ENCODE peak calls at places on chromosomes 1 and 21, in four cellular contexts. N is activated CD4-positive, alpha-beta T cell treated with anti-CD3 and anti-CD28 coated beads, Interleukin-2, amount 50 U/mL, for 1 hour; O is ovary; U is GM19239. T is an unnamed sample.

GRCh38 chr1:165598676-165599059 is 32.4 kb upstream of the MGST3 start:
- DNase-seq in N (no peak), O (no peak), U (no peak), T (no peak)

GRCh38 chr1:228455715-228456114 is 31.5 kb upstream of the RNF187 start:
- DNase-seq in U (no peak), N (no peak), O (no peak), T (no peak)

GRCh38 chr1:211118407-211119102 is 15.4 kb downstream of the KCNH1 start:
- DNase-seq in N (no peak), O (no peak), U (no peak), T (no peak)

GRCh38 chr1:203327684-203328457 is 22.6 kb downstream of the BTG2 start:
- DNase-seq in N (peak; percentile 75), U (peak; percentile 30), O (peak; percentile 77), T (peak; percentile 80)

GRCh38 chr1:72397786-72398185 is 115.4 kb upstream of the NEGR1 start:
- DNase-seq in O (no peak), N (no peak), U (no peak), T (no peak)

GRCh38 chr1:17866451-17867029 is 111.4 kb downstream of the ACTL8 start:
- DNase-seq in U (no peak), N (no peak), O (no peak), T (no peak)

GRCh38 chr1:25487628-25488027 is 55.8 kb upstream of the LDLRAP1 start:
- DNase-seq in N (peak; percentile 41), O (no peak), U (no peak), T (peak; percentile 45)

GRCh38 chr1:38006008-38006828 is 904 bp upstream of the FHL3 start:
- DNase-seq in O (no peak), N (no peak), U (no peak), T (no peak)

GRCh38 chr1:167599839-167600581 is 30.0 kb upstream of the RCSD1 start:
- DNase-seq in N (no peak), U (peak; percentile 40), O (no peak), T (peak; percentile 39)

GRCh38 chr1:175933801-175934200 is 190.4 kb upstream of the TNR start:
- DNase-seq in N (no peak), O (no peak), U (no peak), T (no peak)

GRCh38 chr1:205294175-205294913 is 27.2 kb downstream of the NUAK2 start:
- DNase-seq in N (no peak), O (peak; percentile 81), U (no peak), T (no peak)

GRCh38 chr1:40306296-40306695 is 10.8 kb downstream of the COL9A2 start:
- DNase-seq in O (no peak), N (no peak), U (no peak), T (no peak)

GRCh38 chr1:210372491-210372890 is 43.8 kb downstream of the HHAT start:
- DNase-seq in N (no peak), O (no peak), U (no peak), T (no peak)

GRCh38 chr1:56064705-56065104 is 514.7 kb downstream of the PLPP3 start:
- DNase-seq in U (no peak), O (no peak), N (no peak), T (no peak)

GRCh38 chr21:17799414-17800164 is 19.6 kb downstream of the C21orf91 start:
- DNase-seq in O (no peak), N (no peak), U (no peak), T (no peak)

GRCh38 chr1:61327436-61327835 is 245.1 kb downstream of the NFIA start:
- DNase-seq in O (no peak), N (no peak), U (no peak), T (no peak)

GRCh38 chr1:153386500-153386901 is 4.4 kb downstream of the S100A8 start:
- DNase-seq in U (no peak), N (no peak), O (no peak), T (no peak)

GRCh38 chr1:230772457-230773395 is 25.5 kb downstream of the CAPN9 start:
- DNase-seq in U (no peak), N (no peak), O (peak; percentile 36), T (no peak)

GRCh38 chr1:220992705-220993052 is 113.4 kb downstream of the HLX start:
- DNase-seq in O (no peak), N (no peak), U (no peak), T (no peak)

GRCh38 chr1:201128476-201128875 is 1.5 kb upstream of the ASCL5 start:
- DNase-seq in O (no peak), U (no peak), N (no peak), T (no peak)

GRCh38 chr1:10824821-10825540 is 28.5 kb upstream of the CASZ1 start:
- DNase-seq in U (no peak), O (no peak), N (no peak), T (no peak)

T was measured in effector memory CD8-positive, alpha-beta T cell.